ENCODE peak calls at places on chromosome X, in nine cellular contexts. S is prostate gland; Y is mucosa of descending colon; E is IMR-90; L is CD4-positive, alpha-beta T cell; D is fibroblast of lung; G is Calu3; V is A549; P is LNCaP clone FGC. B is an unnamed sample.

GRCh38 chrX:72554448-72555140 is 18.0 kb downstream of the HDAC8 start:
- DNase-seq in S (no peak), Y (peak; percentile 15), E (no peak), L (no peak), D (no peak), G (peak; percentile 78), V (peak; percentile 87), P (no peak), B (no peak)

GRCh38 chrX:151735219-151735618 is 673 bp downstream of the CNGA2 start:
- DNase-seq in S (no peak), Y (no peak), E (no peak), L (no peak), D (no peak), G (no peak), V (no peak), P (no peak), B (peak; percentile 3)

GRCh38 chrX:109793191-109793590 is 60.1 kb upstream of the ACSL4 start:
- DNase-seq in S (no peak), Y (no peak), E (no peak), L (no peak), D (peak; percentile 6), G (no peak), V (no peak), P (no peak), B (no peak)

GRCh38 chrX:50762578-50762977 is 51.4 kb downstream of the SHROOM4 start:
- DNase-seq in S (no peak), Y (no peak), E (no peak), L (no peak), D (peak; percentile 31), G (no peak), V (no peak), P (no peak), B (no peak)

GRCh38 chrX:134990475-134991473 is at the start of gene SMIM10:
- DNase-seq in S (peak; percentile 8), Y (peak; percentile 55), E (peak; percentile 79), L (peak; percentile 0), D (peak; percentile 79), G (peak; percentile 75), V (peak; percentile 5), P (no peak), B (peak; percentile 87)

GRCh38 chrX:21369613-21370012 is 4.6 kb upstream of the CNKSR2 start:
- DNase-seq in S (no peak), Y (no peak), E (no peak), L (no peak), D (no peak), G (no peak), V (no peak), P (no peak), B (no peak)

GRCh38 chrX:14697453-14697852 is 168.1 kb downstream of the GLRA2 start:
- DNase-seq in S (no peak), Y (peak; percentile 58), E (no peak), L (no peak), D (no peak), G (peak; percentile 63), V (peak; percentile 53), P (no peak), B (no peak)

GRCh38 chrX:134484039-134484438 is 24.1 kb downstream of the HPRT1 start:
- DNase-seq in S (no peak), Y (no peak), E (peak; percentile 67), L (no peak), D (peak; percentile 36), G (no peak), V (peak; percentile 67), P (no peak), B (no peak)

GRCh38 chrX:104482757-104483156 is 83.2 kb upstream of the IL1RAPL2 start:
- DNase-seq in S (no peak), Y (no peak), E (no peak), L (no peak), D (no peak), G (no peak), V (no peak), P (no peak), B (no peak)

GRCh38 chrX:13876652-13877051 is 59.8 kb upstream of the GPM6B start:
- DNase-seq in S (no peak), Y (no peak), E (peak; percentile 78), L (no peak), D (peak; percentile 81), G (no peak), V (peak; percentile 2), P (no peak), B (no peak)

GRCh38 chrX:47958943-47959342 is 44.8 kb downstream of the ZNF182 start:
- DNase-seq in S (no peak), Y (no peak), E (no peak), L (no peak), D (no peak), G (no peak), V (no peak), P (no peak), B (no peak)

GRCh38 chrX:52983526-52983925 is 25.2 kb upstream of the FAM156A start:
- DNase-seq in S (no peak), Y (no peak), E (no peak), L (no peak), D (peak; percentile 55), G (no peak), V (no peak), P (no peak), B (peak; percentile 19)

GRCh38 chrX:130916636-130917422 is 13.8 kb upstream of the ENOX2 start:
- DNase-seq in S (peak; percentile 9), Y (peak; percentile 33), E (peak; percentile 54), L (peak; percentile 7), D (peak; percentile 38), G (peak; percentile 42), V (peak; percentile 55), P (no peak), B (no peak)

GRCh38 chrX:45142185-45142584 is 58.5 kb downstream of the DIPK2B start:
- DNase-seq in S (no peak), Y (no peak), E (no peak), L (no peak), D (no peak), G (no peak), V (no peak), P (no peak), B (no peak)

GRCh38 chrX:134365923-134366322 is 94.0 kb upstream of the HPRT1 start:
- DNase-seq in S (no peak), Y (no peak), E (no peak), L (no peak), D (no peak), G (peak; percentile 5), V (peak; percentile 1), P (no peak), B (no peak)

GRCh38 chrX:48003758-48004457 is at the start of gene ZNF182:
- DNase-seq in S (peak; percentile 71), Y (peak; percentile 93), E (peak; percentile 83), L (peak; percentile 91), D (peak; percentile 79), G (peak; percentile 92), V (peak; percentile 94), P (peak; percentile 64), B (peak; percentile 97)

GRCh38 chrX:109886122-109886761 is 116.7 kb upstream of the TMEM164 start:
- DNase-seq in S (peak; percentile 6), Y (peak; percentile 47), E (peak; percentile 63), L (no peak), D (peak; percentile 24), G (peak; percentile 43), V (peak; percentile 57), P (no peak), B (no peak)

GRCh38 chrX:118652717-118653116 is 74.7 kb upstream of the IL13RA1 start:
- DNase-seq in S (peak; percentile 39), Y (peak; percentile 9), E (peak; percentile 58), L (no peak), D (peak; percentile 20), G (peak; percentile 5), V (no peak), P (peak; percentile 68), B (no peak)

GRCh38 chrX:21509912-21510311 is 135.7 kb downstream of the CNKSR2 start:
- DNase-seq in S (no peak), Y (no peak), E (peak; percentile 65), L (no peak), D (peak; percentile 64), G (no peak), V (peak; percentile 16), P (no peak), B (no peak)

GRCh38 chrX:57445046-57445445 is 146.8 kb upstream of the ZXDB start:
- DNase-seq in S (no peak), Y (no peak), E (no peak), L (no peak), D (no peak), G (no peak), V (peak; percentile 1), P (no peak), B (no peak)

GRCh38 chrX:37367946-37368345 is 18.8 kb downstream of the PRRG1 start:
- DNase-seq in S (no peak), Y (no peak), E (no peak), L (no peak), D (no peak), G (no peak), V (no peak), P (no peak), B (no peak)
- TF ChIP-seq CTCF in S (no peak), Y (no peak), E (no peak), L (no peak), D (no peak), G (no peak), V (no peak), P (no peak), B (no peak)

GRCh38 chrX:19176901-19177630 is 54.8 kb upstream of the ADGRG2 start:
- DNase-seq in S (no peak), Y (no peak), E (no peak), L (no peak), D (no peak), G (no peak), V (no peak), P (no peak), B (no peak)
- TF ChIP-seq CTCF in S (no peak), Y (no peak), E (no peak), L (no peak), D (no peak), G (no peak), V (no peak), P (no peak), B (no peak)

DNA sequence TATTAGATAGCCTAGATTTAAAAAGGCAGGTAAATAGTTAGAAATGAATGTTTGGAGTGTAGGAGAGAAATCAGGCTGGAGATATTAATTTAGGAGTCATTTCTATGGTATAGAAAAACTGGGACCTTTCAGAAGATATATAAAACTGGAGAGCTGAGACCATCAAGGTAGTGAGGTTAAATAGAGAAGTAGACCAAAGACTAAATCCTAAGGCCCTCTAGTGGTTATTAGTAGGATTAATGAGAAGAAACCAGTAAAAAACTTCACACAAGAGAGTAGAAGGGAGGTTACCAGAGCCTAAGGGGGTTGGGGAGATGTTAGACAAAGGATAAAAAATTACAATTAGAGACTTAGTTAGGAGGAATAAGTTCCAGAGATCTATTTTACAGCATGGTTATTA is 351.0 kb upstream of the SPANXN1 start:
- DNase-seq in S (no peak), Y (no peak), E (no peak), L (no peak), D (no peak), G (no peak), V (no peak), P (no peak), B (no peak)
- TF ChIP-seq CTCF in S (no peak), Y (no peak), E (peak; percentile 12), L (no peak), D (no peak), G (no peak), V (no peak), P (no peak), B (no peak)

DNA sequence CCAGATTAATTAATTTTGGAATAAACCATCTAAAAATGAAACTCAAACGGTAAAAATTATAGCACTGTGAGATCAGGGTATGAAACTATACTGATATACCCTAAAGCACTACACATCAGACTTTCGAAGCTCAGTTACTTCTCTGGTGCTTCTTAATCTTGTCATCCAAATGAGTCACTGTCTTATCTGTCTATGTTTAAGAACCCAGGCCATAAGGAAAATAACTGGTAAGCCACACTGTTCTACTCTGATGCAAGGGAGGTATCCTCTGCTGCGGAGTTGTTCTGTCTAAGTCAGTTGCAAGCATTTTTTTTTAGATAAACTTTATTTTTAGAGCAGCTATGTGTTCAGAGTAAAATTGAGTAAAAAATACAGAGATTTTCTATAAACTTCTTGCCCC is 830.8 kb upstream of the POU3F4 start:
- DNase-seq in S (no peak), Y (no peak), E (no peak), L (no peak), D (peak; percentile 6), G (no peak), V (no peak), P (no peak), B (no peak)
- TF ChIP-seq CTCF in S (no peak), Y (no peak), E (no peak), L (no peak), D (no peak), G (no peak), V (no peak), P (no peak), B (no peak)